ENCODE peak calls at places on chromosomes 6 and 20, in five cellular contexts. A, V, Y, G and O are unnamed samples.

GRCh38 chr6:151004415-151005024 is 139.0 kb downstream of the MTHFD1L start:
- DNase-seq in A (peak; percentile 30), V (peak; percentile 91), Y (no peak), G (peak; percentile 76), O (peak; percentile 85)

GRCh38 chr20:5996765-5997164 is 46.3 kb downstream of the MCM8 start:
- DNase-seq in A (no peak), V (peak; percentile 44), Y (no peak), G (no peak), O (no peak)

GRCh38 chr6:83708970-83709747 is at the start of gene SNAP91:
- DNase-seq in A (no peak), V (no peak), Y (no peak), G (no peak), O (no peak)

GRCh38 chr6:1316482-1317220 is 4.8 kb downstream of the FOXQ1 start:
- DNase-seq in A (no peak), V (peak; percentile 48), Y (no peak), G (peak; percentile 29), O (no peak)

GRCh38 chr6:13375360-13375878 is 47.1 kb upstream of the TBC1D7 start:
- DNase-seq in A (no peak), V (no peak), Y (no peak), G (no peak), O (no peak)

GRCh38 chr6:130890531-130890950 is 63.3 kb downstream of the SMLR1 start:
- DNase-seq in A (no peak), V (peak; percentile 11), Y (no peak), G (peak; percentile 30), O (no peak)

GRCh38 chr20:49887828-49888340 is 27.4 kb downstream of the SPATA2 start:
- DNase-seq in A (no peak), V (no peak), Y (no peak), G (no peak), O (no peak)

GRCh38 chr6:11196511-11197174 is 35.8 kb downstream of the NEDD9 start:
- DNase-seq in A (no peak), V (no peak), Y (peak; percentile 83), G (peak; percentile 85), O (peak; percentile 83)

GRCh38 chr20:19451591-19452295 is 239.3 kb downstream of the SLC24A3 start:
- DNase-seq in A (no peak), V (no peak), Y (no peak), G (no peak), O (no peak)

GRCh38 chr20:32709528-32710121 is 33.6 kb downstream of the COMMD7 start:
- DNase-seq in A (no peak), V (no peak), Y (no peak), G (peak; percentile 22), O (no peak)

GRCh38 chr6:25392372-25392771 is 113.2 kb downstream of the CARMIL1 start:
- DNase-seq in A (no peak), V (peak; percentile 10), Y (no peak), G (no peak), O (no peak)

GRCh38 chr6:5610640-5611039 is 349.3 kb downstream of the FARS2 start:
- DNase-seq in A (no peak), V (no peak), Y (no peak), G (no peak), O (no peak)

GRCh38 chr6:151041686-151042085 is 176.2 kb downstream of the MTHFD1L start:
- DNase-seq in A (no peak), V (no peak), Y (no peak), G (no peak), O (no peak)

GRCh38 chr6:81215092-81215432 is 537.4 kb downstream of the TENT5A start:
- DNase-seq in A (no peak), V (no peak), Y (no peak), G (no peak), O (no peak)

GRCh38 chr6:161452241-161452640 is 178.4 kb upstream of the AGPAT4 start:
- DNase-seq in A (no peak), V (no peak), Y (no peak), G (no peak), O (no peak)

GRCh38 chr6:106287215-106287614 is 38.3 kb downstream of the ATG5 start:
- DNase-seq in A (no peak), V (no peak), Y (no peak), G (no peak), O (no peak)

GRCh38 chr6:111803804-111804203 is 69.4 kb downstream of the FYN start:
- DNase-seq in A (no peak), V (no peak), Y (no peak), G (no peak), O (no peak)

GRCh38 chr20:50385733-50386640 is 124.2 kb upstream of the PTPN1 start:
- DNase-seq in A (no peak), V (no peak), Y (no peak), G (no peak), O (no peak)

GRCh38 chr6:140082867-140083297 is 708.4 kb upstream of the CITED2 start:
- DNase-seq in A (no peak), V (peak; percentile 51), Y (no peak), G (peak; percentile 34), O (peak; percentile 25)

GRCh38 chr6:12083763-12084162 is 71.7 kb downstream of the HIVEP1 start:
- DNase-seq in A (no peak), V (no peak), Y (no peak), G (no peak), O (no peak)

GRCh38 chr20:3494218-3494617 is 23.4 kb downstream of the ATRN start:
- DNase-seq in A (no peak), V (no peak), Y (no peak), G (no peak), O (no peak)

GRCh38 chr6:108946695-108947094 is 98.5 kb downstream of the ARMC2 start:
- DNase-seq in A (no peak), V (no peak), Y (no peak), G (peak; percentile 5), O (no peak)